ENCODE peak calls at places on chromosomes 4 and X, in ten cellular contexts. V is stimulated activated naive CD8-positive, alpha-beta T cell treated with anti-CD3 and anti-CD28 coated beads, Interleukin-15, amount 100 ng/mL, for 72 hours; D is stimulated activated CD4-positive, alpha-beta T cell treated with anti-CD3 and anti-CD28 coated beads, Interleukin-1b, Interleukin-23, amount 100 ng/mL, for 24 hours; T is lower leg skin; J is Ammon's horn; M is astrocyte of the cerebellum; N is cardiac fibroblast; C is heart left ventricle; X is NCI-H1105; Q is stimulated activated CD8-positive, alpha-beta memory T cell treated with anti-CD3 and anti-CD28 coated beads, Interleukin-15, amount 100 ng/mL, for 1 hour. O is an unnamed sample.

GRCh38 chr4:81084624-81085023 is 54.1 kb downstream of the BMP3 start:
- DNase-seq in J (no peak), D (no peak), M (no peak), C (no peak), T (no peak), N (peak), X (no peak), V (no peak), Q (no peak), O (no peak)

GRCh38 chrX:73840120-73840924 is 277.3 kb downstream of the CHIC1 start:
- DNase-seq in N (no peak), Q (no peak), M (no peak), C (no peak), T (no peak), D (no peak), X (no peak), V (no peak), J (no peak), O (no peak)

GRCh38 chrX:107025538-107025937 is 25.5 kb upstream of the MORC4 start:
- DNase-seq in V (no peak), T (no peak), N (peak), C (no peak), D (no peak), Q (no peak), X (no peak), M (peak), J (peak), O (peak)

GRCh38 chr4:36493240-36493639 is 211.8 kb downstream of the DTHD1 start:
- DNase-seq in N (no peak), T (no peak), C (no peak), M (no peak), D (no peak), Q (no peak), X (no peak), V (no peak), J (no peak), O (no peak)

GRCh38 chr4:168200685-168201084 is 108.3 kb downstream of the ANXA10 start:
- DNase-seq in D (no peak), M (no peak), T (no peak), X (no peak), J (no peak), V (no peak), C (no peak), N (no peak), Q (no peak), O (no peak)

GRCh38 chr4:26139310-26139924 is 181.4 kb upstream of the RBPJ start:
- DNase-seq in N (no peak), J (no peak), X (no peak), D (no peak), Q (no peak), M (no peak), V (no peak), C (no peak), T (no peak), O (peak)

GRCh38 chrX:135295238-135295943 is 13.9 kb upstream of the ETDC start:
- DNase-seq in D (peak), T (no peak), V (peak), N (peak), J (peak), C (peak), Q (peak), M (peak), X (no peak), O (no peak)

GRCh38 chr4:61294001-61294400 is 93.9 kb downstream of the ADGRL3 start:
- DNase-seq in C (no peak), J (no peak), X (no peak), D (no peak), M (no peak), T (no peak), Q (no peak), N (no peak), V (no peak), O (no peak)

GRCh38 chr4:181802207-181802606 is 441.0 kb upstream of the TENM3 start:
- DNase-seq in T (no peak), J (no peak), V (no peak), N (no peak), M (no peak), Q (no peak), X (no peak), C (no peak), D (no peak), O (no peak)

GRCh38 chr4:164935363-164935762 is 42.1 kb downstream of the TRIM61 start:
- DNase-seq in N (no peak), C (no peak), M (no peak), Q (no peak), T (no peak), V (no peak), X (peak), J (no peak), D (no peak), O (no peak)

GRCh38 chrX:40006025-40007017 is 91.4 kb downstream of the BCOR start:
- DNase-seq in C (peak), M (no peak), N (peak), J (no peak), D (no peak), T (peak), X (no peak), Q (no peak), V (peak), O (no peak)

GRCh38 chr4:1604181-1604705 is 79.9 kb downstream of the FAM53A start:
- DNase-seq in M (no peak), N (no peak), X (no peak), D (no peak), T (no peak), V (no peak), J (no peak), Q (no peak), C (no peak), O (no peak)

GRCh38 chr4:108811486-108811885 is 48.6 kb upstream of the ETNPPL start:
- DNase-seq in C (no peak), Q (no peak), M (no peak), D (no peak), V (no peak), N (no peak), J (no peak), T (no peak), X (no peak), O (no peak)

GRCh38 chr4:26866781-26867180 is 6.1 kb downstream of the STIM2 start:
- DNase-seq in C (no peak), V (no peak), X (no peak), T (no peak), D (no peak), Q (no peak), J (no peak), N (no peak), M (no peak), O (no peak)

GRCh38 chr4:76622126-76622525 is 187.1 kb downstream of the SHROOM3 start:
- DNase-seq in J (no peak), D (no peak), T (no peak), Q (no peak), M (no peak), N (no peak), V (no peak), X (no peak), C (no peak), O (no peak)

GRCh38 chrX:7574325-7574724 is 268.6 kb upstream of the VCX start:
- DNase-seq in J (no peak), M (no peak), Q (no peak), X (no peak), V (no peak), T (no peak), N (no peak), C (no peak), D (no peak), O (no peak)

GRCh38 chr4:102789317-102789717 is 28.5 kb upstream of the MANBA start:
- DNase-seq in C (no peak), N (peak), X (no peak), J (no peak), Q (no peak), M (peak), T (no peak), D (no peak), V (no peak), O (no peak)

GRCh38 chrX:141278306-141278705 is 36.0 kb upstream of the SPANXC start:
- DNase-seq in Q (no peak), C (no peak), M (no peak), N (peak), T (no peak), D (no peak), J (peak), V (no peak), X (no peak), O (no peak)

GRCh38 chr4:85569730-85570299 is 94.9 kb downstream of the ARHGAP24 start:
- DNase-seq in V (no peak), Q (no peak), M (no peak), X (no peak), T (no peak), N (no peak), C (no peak), D (no peak), J (no peak), O (no peak)

GRCh38 chrX:149515954-149516602 is 11.0 kb upstream of the IDS start:
- DNase-seq in D (no peak), T (peak), J (no peak), N (no peak), X (no peak), M (no peak), Q (no peak), V (no peak), C (no peak), O (no peak)

GRCh38 chr4:1246901-1247810 is 1.8 kb downstream of the CTBP1 start:
- DNase-seq in V (peak), X (no peak), Q (no peak), N (no peak), M (no peak), J (no peak), D (no peak), T (peak), C (peak), O (no peak)

GRCh38 chr4:38281416-38282071 is 321.3 kb downstream of the PTTG2 start:
- DNase-seq in M (peak), X (no peak), N (peak), C (no peak), V (no peak), J (no peak), D (no peak), Q (no peak), T (no peak), O (no peak)

GRCh38 chr4:120714581-120714980 is 207.9 kb downstream of the PRDM5 start:
- DNase-seq in V (no peak), M (no peak), T (no peak), N (no peak), D (no peak), X (no peak), Q (no peak), J (no peak), C (no peak), O (no peak)

GRCh38 chrX:49915352-49916222 is 6.8 kb upstream of the CLCN5 start:
- DNase-seq in T (no peak), V (peak), D (peak), M (peak), X (peak), C (peak), J (peak), Q (no peak), N (peak), O (no peak)

GRCh38 chrX:143669395-143669794 is 33.5 kb upstream of the SLITRK4 start:
- DNase-seq in J (peak), D (no peak), X (no peak), M (no peak), C (no peak), V (no peak), T (no peak), Q (no peak), N (peak), O (no peak)

GRCh38 chr4:25113915-25114904 is 46.0 kb downstream of the SEPSECS start:
- DNase-seq in J (no peak), C (no peak), V (no peak), Q (no peak), M (no peak), N (peak), T (no peak), D (no peak), X (no peak), O (no peak)